ENCODE peak calls at places on chromosomes 2 and 18, in five cellular contexts. One of them, this sample, is unnamed.

GRCh38 chr18:2878656-2879330 is 32.0 kb downstream of the EMILIN2 start:
- DNase-seq in sigmoid colon: no peak
- DNase-seq in A549: no peak
- DNase-seq in CD8-positive, alpha-beta T cell: no peak
- DNase-seq in endothelial cell: no peak
- DNase-seq in this sample: no peak

GRCh38 chr2:168687314-168687713 is 115.1 kb upstream of the NOSTRIN start:
- DNase-seq in sigmoid colon: no peak
- DNase-seq in A549: no peak
- DNase-seq in CD8-positive, alpha-beta T cell: no peak
- DNase-seq in endothelial cell: no peak
- DNase-seq in this sample: peak; percentile 13

GRCh38 chr2:102485151-102485769 is 12.2 kb downstream of the SLC9A4 start:
- DNase-seq in sigmoid colon: no peak
- DNase-seq in A549: no peak
- DNase-seq in CD8-positive, alpha-beta T cell: no peak
- DNase-seq in endothelial cell: no peak
- DNase-seq in this sample: no peak

GRCh38 chr2:48749820-48750739 is 5.4 kb downstream of the LHCGR start:
- DNase-seq in sigmoid colon: no peak
- DNase-seq in A549: no peak
- DNase-seq in CD8-positive, alpha-beta T cell: no peak
- DNase-seq in endothelial cell: no peak
- DNase-seq in this sample: no peak

GRCh38 chr18:6947328-6948030 is 170.1 kb downstream of the LAMA1 start:
- DNase-seq in sigmoid colon: no peak
- DNase-seq in A549: no peak
- DNase-seq in CD8-positive, alpha-beta T cell: no peak
- DNase-seq in endothelial cell: no peak
- DNase-seq in this sample: no peak

GRCh38 chr2:111666160-111666559 is 217.8 kb downstream of the ANAPC1 start:
- DNase-seq in sigmoid colon: no peak
- DNase-seq in A549: no peak
- DNase-seq in CD8-positive, alpha-beta T cell: no peak
- DNase-seq in endothelial cell: no peak
- DNase-seq in this sample: no peak

GRCh38 chr18:8988262-8988871 is 114.1 kb upstream of the NDUFV2 start:
- DNase-seq in sigmoid colon: peak; percentile 80
- DNase-seq in A549: peak; percentile 41
- DNase-seq in CD8-positive, alpha-beta T cell: peak; percentile 4
- DNase-seq in endothelial cell: peak; percentile 62
- DNase-seq in this sample: peak; percentile 69

GRCh38 chr2:46296840-46297545 is at the start of gene EPAS1:
- DNase-seq in sigmoid colon: peak; percentile 96
- DNase-seq in A549: peak; percentile 96
- DNase-seq in CD8-positive, alpha-beta T cell: peak; percentile 65
- DNase-seq in endothelial cell: peak; percentile 84
- DNase-seq in this sample: peak; percentile 80

GRCh38 chr2:227782804-227783203 is 30.8 kb upstream of the CCL20 start:
- DNase-seq in sigmoid colon: no peak
- DNase-seq in A549: no peak
- DNase-seq in CD8-positive, alpha-beta T cell: no peak
- DNase-seq in endothelial cell: no peak
- DNase-seq in this sample: no peak

GRCh38 chr2:230575640-230576324 is 136.9 kb upstream of the CAB39 start:
- DNase-seq in sigmoid colon: no peak
- DNase-seq in A549: no peak
- DNase-seq in CD8-positive, alpha-beta T cell: peak; percentile 18
- DNase-seq in endothelial cell: no peak
- DNase-seq in this sample: peak; percentile 43

GRCh38 chr2:98396745-98397355 is 47.8 kb upstream of the INPP4A start:
- DNase-seq in sigmoid colon: no peak
- DNase-seq in A549: no peak
- DNase-seq in CD8-positive, alpha-beta T cell: no peak
- DNase-seq in endothelial cell: no peak
- DNase-seq in this sample: no peak

GRCh38 chr2:153477641-153478288 is 797 bp downstream of the RPRM start:
- DNase-seq in sigmoid colon: no peak
- DNase-seq in A549: no peak
- DNase-seq in CD8-positive, alpha-beta T cell: no peak
- DNase-seq in endothelial cell: peak; percentile 24
- DNase-seq in this sample: no peak

GRCh38 chr18:52963481-52963880 is 623.5 kb downstream of the DCC start:
- DNase-seq in sigmoid colon: no peak
- DNase-seq in A549: no peak
- DNase-seq in CD8-positive, alpha-beta T cell: no peak
- DNase-seq in endothelial cell: no peak
- DNase-seq in this sample: no peak

GRCh38 chr2:36650434-36650833 is 46.1 kb upstream of the VIT start:
- DNase-seq in sigmoid colon: no peak
- DNase-seq in A549: no peak
- DNase-seq in CD8-positive, alpha-beta T cell: no peak
- DNase-seq in endothelial cell: no peak
- DNase-seq in this sample: no peak

GRCh38 chr18:68803371-68803770 is 5.5 kb downstream of the CCDC102B start:
- DNase-seq in sigmoid colon: peak; percentile 92
- DNase-seq in A549: no peak
- DNase-seq in CD8-positive, alpha-beta T cell: no peak
- DNase-seq in endothelial cell: no peak
- DNase-seq in this sample: no peak

GRCh38 chr2:212897296-212897695 is 254.1 kb downstream of the IKZF2 start:
- DNase-seq in sigmoid colon: no peak
- DNase-seq in A549: no peak
- DNase-seq in CD8-positive, alpha-beta T cell: no peak
- DNase-seq in endothelial cell: no peak
- DNase-seq in this sample: no peak

GRCh38 chr2:196849895-196850294 is 40.7 kb upstream of the C2orf66 start:
- DNase-seq in sigmoid colon: no peak
- DNase-seq in A549: peak; percentile 2
- DNase-seq in CD8-positive, alpha-beta T cell: no peak
- DNase-seq in endothelial cell: no peak
- DNase-seq in this sample: peak; percentile 42

GRCh38 chr2:139160838-139161237 is 380.6 kb upstream of the NXPH2 start:
- DNase-seq in sigmoid colon: no peak
- DNase-seq in A549: no peak
- DNase-seq in CD8-positive, alpha-beta T cell: no peak
- DNase-seq in endothelial cell: no peak
- DNase-seq in this sample: no peak

GRCh38 chr2:52404866-52405265 is 1362.7 kb upstream of the CHAC2 start:
- DNase-seq in sigmoid colon: no peak
- DNase-seq in A549: no peak
- DNase-seq in CD8-positive, alpha-beta T cell: no peak
- DNase-seq in endothelial cell: no peak
- DNase-seq in this sample: no peak

GRCh38 chr2:43611987-43612894 is 16.4 kb upstream of the THADA start:
- DNase-seq in sigmoid colon: peak; percentile 80
- DNase-seq in A549: peak; percentile 58
- DNase-seq in CD8-positive, alpha-beta T cell: peak; percentile 52
- DNase-seq in endothelial cell: peak; percentile 76
- DNase-seq in this sample: peak; percentile 82

GRCh38 chr2:156511112-156511511 is 74.9 kb downstream of the GPD2 start:
- DNase-seq in sigmoid colon: no peak
- DNase-seq in A549: no peak
- DNase-seq in CD8-positive, alpha-beta T cell: no peak
- DNase-seq in endothelial cell: no peak
- DNase-seq in this sample: no peak

GRCh38 chr2:173922760-173923159 is 42.4 kb downstream of the SP3 start:
- DNase-seq in sigmoid colon: no peak
- DNase-seq in A549: no peak
- DNase-seq in CD8-positive, alpha-beta T cell: no peak
- DNase-seq in endothelial cell: no peak
- DNase-seq in this sample: no peak

GRCh38 chr2:128385365-128385764 is 66.7 kb upstream of the HS6ST1 start:
- DNase-seq in sigmoid colon: peak; percentile 34
- DNase-seq in A549: no peak
- DNase-seq in CD8-positive, alpha-beta T cell: no peak
- DNase-seq in endothelial cell: no peak
- DNase-seq in this sample: no peak

GRCh38 chr18:62294073-62294472 is 31.0 kb upstream of the TNFRSF11A start:
- DNase-seq in sigmoid colon: no peak
- DNase-seq in A549: no peak
- DNase-seq in CD8-positive, alpha-beta T cell: no peak
- DNase-seq in endothelial cell: no peak
- DNase-seq in this sample: no peak

GRCh38 chr2:160282063-160282580 is 82.0 kb upstream of the ITGB6 start:
- DNase-seq in sigmoid colon: no peak
- DNase-seq in A549: no peak
- DNase-seq in CD8-positive, alpha-beta T cell: no peak
- DNase-seq in endothelial cell: no peak
- DNase-seq in this sample: no peak

GRCh38 chr2:232633413-232634318 is at the start of gene EFHD1:
- DNase-seq in sigmoid colon: peak; percentile 91
- DNase-seq in A549: peak; percentile 53
- DNase-seq in CD8-positive, alpha-beta T cell: peak; percentile 12
- DNase-seq in endothelial cell: peak; percentile 72
- DNase-seq in this sample: peak; percentile 59

GRCh38 chr2:200042944-200043343 is 87.6 kb downstream of the MAIP1 start:
- DNase-seq in sigmoid colon: no peak
- DNase-seq in A549: no peak
- DNase-seq in CD8-positive, alpha-beta T cell: no peak
- DNase-seq in endothelial cell: no peak
- DNase-seq in this sample: peak; percentile 10

GRCh38 chr2:84850471-84850870 is 30.4 kb downstream of the TRABD2A start:
- DNase-seq in sigmoid colon: no peak
- DNase-seq in A549: no peak
- DNase-seq in CD8-positive, alpha-beta T cell: no peak
- DNase-seq in endothelial cell: no peak
- DNase-seq in this sample: no peak
- TF ChIP-seq CTCF in sigmoid colon: no peak
- TF ChIP-seq CTCF in A549: no peak
- TF ChIP-seq CTCF in CD8-positive, alpha-beta T cell: no peak
- TF ChIP-seq CTCF in endothelial cell: no peak
- TF ChIP-seq CTCF in this sample: no peak

GRCh38 chr2:207784898-207785297 is 15.2 kb upstream of the FZD5 start:
- DNase-seq in sigmoid colon: no peak
- DNase-seq in A549: no peak
- DNase-seq in CD8-positive, alpha-beta T cell: no peak
- DNase-seq in endothelial cell: no peak
- DNase-seq in this sample: no peak
- TF ChIP-seq CTCF in sigmoid colon: no peak
- TF ChIP-seq CTCF in A549: no peak
- TF ChIP-seq CTCF in CD8-positive, alpha-beta T cell: no peak
- TF ChIP-seq CTCF in endothelial cell: no peak
- TF ChIP-seq CTCF in this sample: no peak

GRCh38 chr18:45284174-45284573 is 331.1 kb upstream of the SLC14A2 start:
- DNase-seq in sigmoid colon: no peak
- DNase-seq in A549: no peak
- DNase-seq in CD8-positive, alpha-beta T cell: no peak
- DNase-seq in endothelial cell: no peak
- DNase-seq in this sample: no peak
- TF ChIP-seq CTCF in sigmoid colon: no peak
- TF ChIP-seq CTCF in A549: no peak
- TF ChIP-seq CTCF in CD8-positive, alpha-beta T cell: no peak
- TF ChIP-seq CTCF in endothelial cell: no peak
- TF ChIP-seq CTCF in this sample: no peak

GRCh38 chr2:29238497-29238896 is 123.3 kb downstream of the CLIP4 start:
- DNase-seq in sigmoid colon: peak; percentile 13
- DNase-seq in A549: peak; percentile 84
- DNase-seq in CD8-positive, alpha-beta T cell: no peak
- DNase-seq in endothelial cell: peak; percentile 63
- DNase-seq in this sample: peak; percentile 69
- TF ChIP-seq CTCF in sigmoid colon: no peak
- TF ChIP-seq CTCF in A549: peak; percentile 64
- TF ChIP-seq CTCF in CD8-positive, alpha-beta T cell: no peak
- TF ChIP-seq CTCF in endothelial cell: peak; percentile 70
- TF ChIP-seq CTCF in this sample: peak; percentile 63

GRCh38 chr2:155372969-155373368 is 674.5 kb downstream of the KCNJ3 start:
- DNase-seq in sigmoid colon: no peak
- DNase-seq in A549: no peak
- DNase-seq in CD8-positive, alpha-beta T cell: no peak
- DNase-seq in endothelial cell: no peak
- DNase-seq in this sample: no peak
- TF ChIP-seq CTCF in sigmoid colon: no peak
- TF ChIP-seq CTCF in A549: peak; percentile 47
- TF ChIP-seq CTCF in CD8-positive, alpha-beta T cell: no peak
- TF ChIP-seq CTCF in endothelial cell: no peak
- TF ChIP-seq CTCF in this sample: no peak

DNA sequence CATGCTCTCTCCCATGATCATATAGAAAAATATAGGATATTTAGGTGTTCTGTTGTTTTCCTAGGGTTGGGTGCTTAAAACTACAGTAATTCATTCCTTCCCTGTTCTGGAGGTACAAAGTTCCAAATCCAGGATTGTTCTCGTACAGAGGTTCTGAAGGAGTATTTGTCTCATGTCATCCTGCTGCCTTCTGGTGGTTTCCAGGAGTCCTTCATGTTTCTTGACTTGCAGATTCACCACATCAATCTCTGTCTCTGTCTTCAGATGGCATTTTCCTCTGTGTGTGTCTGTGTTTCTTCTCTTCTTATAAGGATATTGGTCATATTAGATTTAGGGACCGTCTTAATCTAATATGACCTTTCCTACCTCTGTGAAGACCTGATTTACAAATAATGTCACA is 397.9 kb downstream of the NYAP2 start:
- DNase-seq in sigmoid colon: no peak
- DNase-seq in A549: no peak
- DNase-seq in CD8-positive, alpha-beta T cell: no peak
- DNase-seq in endothelial cell: no peak
- DNase-seq in this sample: no peak
- TF ChIP-seq CTCF in sigmoid colon: no peak
- TF ChIP-seq CTCF in A549: no peak
- TF ChIP-seq CTCF in CD8-positive, alpha-beta T cell: no peak
- TF ChIP-seq CTCF in endothelial cell: no peak
- TF ChIP-seq CTCF in this sample: no peak

DNA sequence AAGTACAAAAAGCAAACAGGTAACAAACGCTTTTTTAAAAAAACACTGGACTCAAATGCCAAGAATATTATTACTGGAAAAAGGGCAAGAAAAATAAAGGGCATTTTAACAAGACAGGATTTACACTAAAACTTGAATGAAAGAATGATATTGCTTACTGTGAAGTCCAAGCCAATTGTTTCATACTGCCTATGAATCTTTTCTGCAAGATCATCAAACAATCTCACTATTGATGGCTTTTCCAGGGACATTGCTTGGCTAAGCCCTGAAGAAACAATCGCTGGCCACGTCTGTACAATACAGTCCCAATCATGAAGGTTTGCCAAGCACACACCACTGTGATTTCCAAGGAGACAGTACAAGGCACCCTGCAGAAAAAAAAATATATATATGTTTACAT is 41.4 kb upstream of the GPR75 start:
- DNase-seq in sigmoid colon: no peak
- DNase-seq in A549: no peak
- DNase-seq in CD8-positive, alpha-beta T cell: no peak
- DNase-seq in endothelial cell: no peak
- DNase-seq in this sample: no peak
- TF ChIP-seq CTCF in sigmoid colon: no peak
- TF ChIP-seq CTCF in A549: no peak
- TF ChIP-seq CTCF in CD8-positive, alpha-beta T cell: no peak
- TF ChIP-seq CTCF in endothelial cell: no peak
- TF ChIP-seq CTCF in this sample: no peak

DNA sequence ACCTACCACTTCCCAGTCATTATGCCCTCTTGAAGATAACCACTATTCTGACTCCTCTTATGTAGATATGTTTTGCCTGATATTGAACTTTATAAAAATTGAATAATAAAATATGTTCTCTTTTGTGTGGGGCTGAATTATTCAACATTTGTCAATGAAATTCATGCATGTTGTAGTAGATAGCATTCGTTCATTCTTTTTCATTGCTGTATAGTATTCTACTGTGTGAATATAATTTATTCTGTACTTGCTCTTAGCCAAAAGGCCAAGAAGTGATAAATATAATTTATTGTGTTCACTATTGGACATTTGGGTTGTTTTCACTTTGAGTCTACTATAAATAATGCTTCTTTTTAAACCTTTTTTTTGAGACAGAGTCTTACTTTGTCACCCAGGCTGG is 29.0 kb downstream of the EML6 start:
- DNase-seq in sigmoid colon: no peak
- DNase-seq in A549: no peak
- DNase-seq in CD8-positive, alpha-beta T cell: no peak
- DNase-seq in endothelial cell: no peak
- DNase-seq in this sample: no peak
- TF ChIP-seq CTCF in sigmoid colon: no peak
- TF ChIP-seq CTCF in A549: no peak
- TF ChIP-seq CTCF in CD8-positive, alpha-beta T cell: no peak
- TF ChIP-seq CTCF in endothelial cell: no peak
- TF ChIP-seq CTCF in this sample: no peak

This sample was measured in Calu3.